ENCODE peak calls at places on chromosomes 2 and 18, in four cellular contexts. One of them, this sample, is unnamed.

GRCh38 chr2:208369091-208369490 is 37.5 kb upstream of the PTH2R start:
- DNase-seq in brain microvascular endothelial cell: no peak
- DNase-seq in mesenchymal stem cell: peak; percentile 58
- DNase-seq in neural crest cell: no peak
- DNase-seq in this sample: no peak

GRCh38 chr2:19358242-19359020 is at the start of gene OSR1:
- DNase-seq in mesenchymal stem cell: peak; percentile 59
- DNase-seq in neural crest cell: peak; percentile 46
- DNase-seq in brain microvascular endothelial cell: peak; percentile 75
- DNase-seq in this sample: peak; percentile 95

GRCh38 chr2:172148246-172148645 is 45.5 kb upstream of the DLX2 start:
- DNase-seq in brain microvascular endothelial cell: no peak
- DNase-seq in mesenchymal stem cell: no peak
- DNase-seq in neural crest cell: no peak
- DNase-seq in this sample: no peak

GRCh38 chr18:36468161-36468560 is 170.6 kb downstream of the FHOD3 start:
- DNase-seq in mesenchymal stem cell: no peak
- DNase-seq in brain microvascular endothelial cell: no peak
- DNase-seq in neural crest cell: no peak
- DNase-seq in this sample: no peak

GRCh38 chr2:121018136-121019057 is 266.6 kb downstream of the TFCP2L1 start:
- DNase-seq in brain microvascular endothelial cell: peak; percentile 40
- DNase-seq in neural crest cell: no peak
- DNase-seq in mesenchymal stem cell: no peak
- DNase-seq in this sample: peak; percentile 52

GRCh38 chr2:212364106-212364505 is 174.5 kb downstream of the ERBB4 start:
- DNase-seq in neural crest cell: no peak
- DNase-seq in mesenchymal stem cell: peak; percentile 3
- DNase-seq in brain microvascular endothelial cell: no peak
- DNase-seq in this sample: no peak

GRCh38 chr2:43059183-43059897 is 167.1 kb downstream of the ZFP36L2 start:
- DNase-seq in brain microvascular endothelial cell: peak; percentile 90
- DNase-seq in neural crest cell: no peak
- DNase-seq in mesenchymal stem cell: peak; percentile 94
- DNase-seq in this sample: peak; percentile 91

GRCh38 chr2:119264781-119265692 is 41.4 kb downstream of the STEAP3 start:
- DNase-seq in neural crest cell: peak; percentile 55
- DNase-seq in mesenchymal stem cell: peak; percentile 55
- DNase-seq in brain microvascular endothelial cell: peak; percentile 54
- DNase-seq in this sample: peak; percentile 63

GRCh38 chr18:30828700-30829099 is 213.8 kb downstream of the DSC3 start:
- DNase-seq in mesenchymal stem cell: no peak
- DNase-seq in neural crest cell: no peak
- DNase-seq in brain microvascular endothelial cell: no peak
- DNase-seq in this sample: no peak

GRCh38 chr2:175742367-175742766 is 259.7 kb downstream of the LNPK start:
- DNase-seq in brain microvascular endothelial cell: peak; percentile 77
- DNase-seq in neural crest cell: no peak
- DNase-seq in mesenchymal stem cell: no peak
- DNase-seq in this sample: no peak

GRCh38 chr2:143730155-143730949 is 601.1 kb downstream of the ARHGAP15 start:
- DNase-seq in neural crest cell: no peak
- DNase-seq in mesenchymal stem cell: peak; percentile 46
- DNase-seq in brain microvascular endothelial cell: peak; percentile 35
- DNase-seq in this sample: no peak

GRCh38 chr2:29744976-29745375 is 176.4 kb downstream of the ALK start:
- DNase-seq in mesenchymal stem cell: no peak
- DNase-seq in neural crest cell: no peak
- DNase-seq in brain microvascular endothelial cell: no peak
- DNase-seq in this sample: no peak

GRCh38 chr18:52409732-52410131 is 69.7 kb downstream of the DCC start:
- DNase-seq in neural crest cell: no peak
- DNase-seq in mesenchymal stem cell: no peak
- DNase-seq in brain microvascular endothelial cell: no peak
- DNase-seq in this sample: no peak

GRCh38 chr2:201891676-201892075 is 85.3 kb downstream of the CDK15 start:
- DNase-seq in mesenchymal stem cell: no peak
- DNase-seq in neural crest cell: no peak
- DNase-seq in brain microvascular endothelial cell: no peak
- DNase-seq in this sample: no peak

GRCh38 chr18:55546873-55547704 is 40.9 kb downstream of the TCF4 start:
- DNase-seq in mesenchymal stem cell: peak; percentile 72
- DNase-seq in brain microvascular endothelial cell: peak; percentile 61
- DNase-seq in neural crest cell: no peak
- DNase-seq in this sample: peak; percentile 16

GRCh38 chr2:71697106-71698010 is 244.0 kb downstream of the DYSF start:
- DNase-seq in mesenchymal stem cell: no peak
- DNase-seq in neural crest cell: no peak
- DNase-seq in brain microvascular endothelial cell: no peak
- DNase-seq in this sample: no peak

GRCh38 chr18:29083545-29083944 is 906.6 kb upstream of the CDH2 start:
- DNase-seq in mesenchymal stem cell: no peak
- DNase-seq in brain microvascular endothelial cell: no peak
- DNase-seq in neural crest cell: no peak
- DNase-seq in this sample: no peak

GRCh38 chr18:71966791-71967190 is 577.4 kb downstream of the CBLN2 start:
- DNase-seq in mesenchymal stem cell: no peak
- DNase-seq in brain microvascular endothelial cell: no peak
- DNase-seq in neural crest cell: no peak
- DNase-seq in this sample: no peak

GRCh38 chr18:60411715-60412114 is 39.1 kb upstream of the MC4R start:
- DNase-seq in neural crest cell: no peak
- DNase-seq in mesenchymal stem cell: no peak
- DNase-seq in brain microvascular endothelial cell: no peak
- DNase-seq in this sample: no peak

GRCh38 chr18:8901019-8901418 is 195.7 kb downstream of the MTCL1 start:
- DNase-seq in neural crest cell: no peak
- DNase-seq in brain microvascular endothelial cell: no peak
- DNase-seq in mesenchymal stem cell: no peak
- DNase-seq in this sample: no peak